ENCODE peak calls at places on chromosomes 6 and 20, in ten cellular contexts. One of them, this sample, is unnamed.
A peak's percentile ranks its signal among the peaks of the same experiment; 100 is the strongest.

GRCh38 chr6:2000962-2001361 is 244.4 kb downstream of the GMDS start:
- DNase-seq in ascending aorta: no peak
- DNase-seq in cardiac fibroblast: no peak
- DNase-seq in GM12865: no peak
- DNase-seq in psoas muscle: no peak
- DNase-seq in endodermal cell: no peak
- DNase-seq in CD4-positive, alpha-beta T cell: no peak
- DNase-seq in tibial nerve: no peak
- DNase-seq in HepG2: no peak
- DNase-seq in tibial artery: no peak
- DNase-seq in this sample: no peak

GRCh38 chr20:51760905-51761544 is 7.2 kb downstream of the ATP9A start:
- DNase-seq in ascending aorta: no peak
- DNase-seq in cardiac fibroblast: peak; percentile 39
- DNase-seq in GM12865: peak; percentile 26
- DNase-seq in psoas muscle: no peak
- DNase-seq in endodermal cell: peak; percentile 58
- DNase-seq in CD4-positive, alpha-beta T cell: no peak
- DNase-seq in tibial nerve: no peak
- DNase-seq in HepG2: peak; percentile 100
- DNase-seq in tibial artery: no peak
- DNase-seq in this sample: no peak

GRCh38 chr20:23114018-23114417 is 27.9 kb upstream of the CD93 start:
- DNase-seq in ascending aorta: no peak
- DNase-seq in cardiac fibroblast: no peak
- DNase-seq in GM12865: no peak
- DNase-seq in psoas muscle: no peak
- DNase-seq in endodermal cell: no peak
- DNase-seq in CD4-positive, alpha-beta T cell: no peak
- DNase-seq in tibial nerve: no peak
- DNase-seq in HepG2: no peak
- DNase-seq in tibial artery: no peak
- DNase-seq in this sample: no peak

GRCh38 chr6:20868397-20869185 is 334.3 kb downstream of the CDKAL1 start:
- DNase-seq in ascending aorta: no peak
- DNase-seq in cardiac fibroblast: no peak
- DNase-seq in GM12865: no peak
- DNase-seq in psoas muscle: no peak
- DNase-seq in endodermal cell: peak; percentile 80
- DNase-seq in CD4-positive, alpha-beta T cell: no peak
- DNase-seq in tibial nerve: no peak
- DNase-seq in HepG2: no peak
- DNase-seq in tibial artery: no peak
- DNase-seq in this sample: no peak

GRCh38 chr6:155778336-155778735 is 322.7 kb upstream of the NOX3 start:
- DNase-seq in ascending aorta: no peak
- DNase-seq in cardiac fibroblast: no peak
- DNase-seq in GM12865: no peak
- DNase-seq in psoas muscle: no peak
- DNase-seq in endodermal cell: no peak
- DNase-seq in CD4-positive, alpha-beta T cell: no peak
- DNase-seq in tibial nerve: no peak
- DNase-seq in HepG2: no peak
- DNase-seq in tibial artery: no peak
- DNase-seq in this sample: no peak

GRCh38 chr6:47465117-47465516 is 12.5 kb upstream of the CD2AP start:
- DNase-seq in ascending aorta: no peak
- DNase-seq in cardiac fibroblast: no peak
- DNase-seq in GM12865: no peak
- DNase-seq in psoas muscle: no peak
- DNase-seq in endodermal cell: no peak
- DNase-seq in CD4-positive, alpha-beta T cell: no peak
- DNase-seq in tibial nerve: no peak
- DNase-seq in HepG2: no peak
- DNase-seq in tibial artery: no peak
- DNase-seq in this sample: no peak

GRCh38 chr6:80182291-80182690 is 75.8 kb downstream of the BCKDHB start:
- DNase-seq in ascending aorta: no peak
- DNase-seq in cardiac fibroblast: peak; percentile 55
- DNase-seq in GM12865: no peak
- DNase-seq in psoas muscle: no peak
- DNase-seq in endodermal cell: no peak
- DNase-seq in CD4-positive, alpha-beta T cell: no peak
- DNase-seq in tibial nerve: no peak
- DNase-seq in HepG2: no peak
- DNase-seq in tibial artery: no peak
- DNase-seq in this sample: no peak

GRCh38 chr20:61117725-61118124 is 134.3 kb upstream of the CDH4 start:
- DNase-seq in ascending aorta: no peak
- DNase-seq in cardiac fibroblast: peak; percentile 68
- DNase-seq in GM12865: no peak
- DNase-seq in psoas muscle: no peak
- DNase-seq in endodermal cell: no peak
- DNase-seq in CD4-positive, alpha-beta T cell: no peak
- DNase-seq in tibial nerve: no peak
- DNase-seq in HepG2: no peak
- DNase-seq in tibial artery: no peak
- DNase-seq in this sample: no peak

GRCh38 chr6:35320031-35320410 is 22.3 kb upstream of the PPARD start:
- DNase-seq in ascending aorta: no peak
- DNase-seq in cardiac fibroblast: no peak
- DNase-seq in GM12865: no peak
- DNase-seq in psoas muscle: no peak
- DNase-seq in endodermal cell: no peak
- DNase-seq in CD4-positive, alpha-beta T cell: no peak
- DNase-seq in tibial nerve: no peak
- DNase-seq in HepG2: no peak
- DNase-seq in tibial artery: no peak
- DNase-seq in this sample: no peak

GRCh38 chr6:35317483-35318199 is 20.0 kb downstream of the DEF6 start:
- DNase-seq in ascending aorta: no peak
- DNase-seq in cardiac fibroblast: no peak
- DNase-seq in GM12865: no peak
- DNase-seq in psoas muscle: no peak
- DNase-seq in endodermal cell: no peak
- DNase-seq in CD4-positive, alpha-beta T cell: no peak
- DNase-seq in tibial nerve: no peak
- DNase-seq in HepG2: no peak
- DNase-seq in tibial artery: no peak
- DNase-seq in this sample: peak; percentile 30

GRCh38 chr6:35319346-35320030 is 21.9 kb downstream of the DEF6 start:
- DNase-seq in ascending aorta: no peak
- DNase-seq in cardiac fibroblast: no peak
- DNase-seq in GM12865: no peak
- DNase-seq in psoas muscle: no peak
- DNase-seq in endodermal cell: peak; percentile 38
- DNase-seq in CD4-positive, alpha-beta T cell: no peak
- DNase-seq in tibial nerve: no peak
- DNase-seq in HepG2: no peak
- DNase-seq in tibial artery: no peak
- DNase-seq in this sample: no peak

GRCh38 chr6:35318845-35319220 is 21.2 kb downstream of the DEF6 start:
- DNase-seq in ascending aorta: no peak
- DNase-seq in cardiac fibroblast: no peak
- DNase-seq in GM12865: no peak
- DNase-seq in psoas muscle: no peak
- DNase-seq in endodermal cell: no peak
- DNase-seq in CD4-positive, alpha-beta T cell: no peak
- DNase-seq in tibial nerve: no peak
- DNase-seq in HepG2: peak; percentile 62
- DNase-seq in tibial artery: no peak
- DNase-seq in this sample: no peak

DNA sequence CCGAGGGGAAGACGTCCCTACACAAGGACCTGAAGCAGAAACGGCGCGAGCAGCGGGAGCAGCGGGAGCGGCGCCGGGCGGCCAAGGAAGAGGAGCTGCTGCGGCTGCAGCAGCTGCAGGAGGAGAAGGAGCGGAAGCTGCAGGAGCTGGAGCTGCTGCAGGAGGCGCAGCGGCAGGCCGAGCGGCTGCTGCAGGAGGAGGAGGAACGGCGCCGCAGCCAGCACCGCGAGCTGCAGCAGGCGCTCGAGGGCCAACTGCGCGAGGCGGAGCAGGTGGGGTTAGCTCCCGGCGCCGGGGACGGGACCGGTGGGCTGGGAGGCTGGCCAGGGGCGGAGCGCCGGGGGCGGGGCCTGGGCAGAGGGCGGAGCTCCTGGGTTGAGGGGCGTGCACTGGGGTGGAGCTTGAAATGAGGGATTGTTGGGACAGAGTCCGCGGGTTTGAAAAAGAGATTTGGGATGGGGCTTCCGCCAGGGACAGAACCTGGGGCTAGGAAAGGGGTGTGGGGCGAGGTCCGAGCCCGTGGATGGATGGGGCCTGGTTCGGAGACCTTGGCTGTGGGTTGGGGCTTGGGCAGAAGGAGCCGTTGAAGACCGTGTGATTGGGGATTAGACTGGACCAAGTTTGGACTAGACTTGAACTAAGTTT is 20.7 kb downstream of the DEF6 start:
- DNase-seq in ascending aorta: peak; percentile 87
- DNase-seq in cardiac fibroblast: peak; percentile 74
- DNase-seq in GM12865: no peak
- DNase-seq in psoas muscle: peak; percentile 91
- DNase-seq in endodermal cell: peak; percentile 99
- DNase-seq in CD4-positive, alpha-beta T cell: no peak
- DNase-seq in tibial nerve: peak; percentile 72
- DNase-seq in HepG2: peak; percentile 86
- DNase-seq in tibial artery: peak; percentile 89
- DNase-seq in this sample: peak; percentile 97
- TF ChIP-seq CTCF in ascending aorta: peak; percentile 12
- TF ChIP-seq CTCF in cardiac fibroblast: peak; percentile 10
- TF ChIP-seq CTCF in GM12865: no peak
- TF ChIP-seq CTCF in psoas muscle: no peak
- TF ChIP-seq CTCF in endodermal cell: no peak
- TF ChIP-seq CTCF in CD4-positive, alpha-beta T cell: no peak
- TF ChIP-seq CTCF in tibial nerve: peak; percentile 20
- TF ChIP-seq CTCF in HepG2: peak; percentile 63
- TF ChIP-seq CTCF in tibial artery: no peak
- TF ChIP-seq CTCF in this sample: no peak

DNA sequence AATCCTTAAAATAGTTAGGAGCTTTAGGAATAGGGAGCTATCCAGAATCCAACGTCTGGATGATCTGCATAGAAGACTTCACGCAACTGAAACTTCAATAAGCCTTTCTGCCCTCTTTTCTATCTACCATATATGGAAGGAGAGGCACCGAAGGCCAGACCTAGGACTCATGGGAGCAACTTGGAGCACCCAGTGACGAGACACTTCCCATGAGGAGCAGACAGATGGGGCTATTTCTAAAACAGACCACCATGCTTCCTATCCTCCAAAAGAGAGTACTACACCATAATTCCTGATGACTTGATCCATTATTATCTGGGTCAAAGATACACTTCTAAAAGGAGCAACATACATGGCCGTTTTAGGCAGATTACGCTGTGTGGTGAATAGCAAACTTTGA is 6.0 kb downstream of the RPP40 start:
- DNase-seq in ascending aorta: no peak
- DNase-seq in cardiac fibroblast: no peak
- DNase-seq in GM12865: no peak
- DNase-seq in psoas muscle: no peak
- DNase-seq in endodermal cell: no peak
- DNase-seq in CD4-positive, alpha-beta T cell: no peak
- DNase-seq in tibial nerve: no peak
- DNase-seq in HepG2: no peak
- DNase-seq in tibial artery: no peak
- DNase-seq in this sample: no peak
- TF ChIP-seq CTCF in ascending aorta: no peak
- TF ChIP-seq CTCF in cardiac fibroblast: no peak
- TF ChIP-seq CTCF in GM12865: no peak
- TF ChIP-seq CTCF in psoas muscle: no peak
- TF ChIP-seq CTCF in endodermal cell: peak; percentile 40
- TF ChIP-seq CTCF in CD4-positive, alpha-beta T cell: no peak
- TF ChIP-seq CTCF in tibial nerve: no peak
- TF ChIP-seq CTCF in HepG2: no peak
- TF ChIP-seq CTCF in tibial artery: no peak
- TF ChIP-seq CTCF in this sample: no peak

DNA sequence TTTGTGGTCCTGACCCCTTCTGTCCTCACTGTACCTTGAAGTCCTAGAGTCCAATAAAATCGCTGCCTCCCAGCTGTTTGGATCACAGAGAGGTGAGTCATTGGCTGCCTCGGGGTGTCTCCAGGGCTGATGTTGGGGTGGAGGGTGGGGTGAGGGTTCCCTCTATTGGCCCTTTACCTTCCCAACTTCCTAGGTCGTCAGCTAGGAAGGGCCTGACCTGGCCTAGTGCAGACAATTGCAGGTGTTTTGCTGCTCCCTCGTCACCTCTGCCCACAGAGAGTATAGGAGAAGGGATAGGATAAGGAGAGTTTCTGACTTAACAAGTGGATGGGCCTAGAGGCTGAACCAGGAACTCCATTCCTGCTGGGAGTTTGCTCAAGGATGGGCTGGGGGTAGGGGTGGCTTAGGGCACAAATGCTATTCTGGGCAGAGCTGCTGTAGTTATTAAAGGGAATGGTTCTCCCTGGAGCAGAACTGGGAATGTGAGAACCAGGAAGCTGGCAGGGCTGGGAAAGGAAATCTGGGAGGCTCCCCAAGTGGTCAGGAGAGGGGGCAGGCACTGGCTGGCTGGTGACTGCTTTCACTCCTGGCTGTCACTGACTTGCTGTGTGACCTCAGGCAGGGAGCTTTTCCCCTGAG is 1.4 kb downstream of the TP53INP2 start:
- DNase-seq in ascending aorta: no peak
- DNase-seq in cardiac fibroblast: peak; percentile 52
- DNase-seq in GM12865: no peak
- DNase-seq in psoas muscle: no peak
- DNase-seq in endodermal cell: peak; percentile 62
- DNase-seq in CD4-positive, alpha-beta T cell: no peak
- DNase-seq in tibial nerve: no peak
- DNase-seq in HepG2: peak; percentile 73
- DNase-seq in tibial artery: peak; percentile 68
- DNase-seq in this sample: no peak
- TF ChIP-seq CTCF in ascending aorta: no peak
- TF ChIP-seq CTCF in cardiac fibroblast: peak; percentile 8
- TF ChIP-seq CTCF in GM12865: peak; percentile 15
- TF ChIP-seq CTCF in psoas muscle: no peak
- TF ChIP-seq CTCF in endodermal cell: peak; percentile 45
- TF ChIP-seq CTCF in CD4-positive, alpha-beta T cell: no peak
- TF ChIP-seq CTCF in tibial nerve: no peak
- TF ChIP-seq CTCF in HepG2: peak; percentile 70
- TF ChIP-seq CTCF in tibial artery: no peak
- TF ChIP-seq CTCF in this sample: peak; percentile 39

DNA sequence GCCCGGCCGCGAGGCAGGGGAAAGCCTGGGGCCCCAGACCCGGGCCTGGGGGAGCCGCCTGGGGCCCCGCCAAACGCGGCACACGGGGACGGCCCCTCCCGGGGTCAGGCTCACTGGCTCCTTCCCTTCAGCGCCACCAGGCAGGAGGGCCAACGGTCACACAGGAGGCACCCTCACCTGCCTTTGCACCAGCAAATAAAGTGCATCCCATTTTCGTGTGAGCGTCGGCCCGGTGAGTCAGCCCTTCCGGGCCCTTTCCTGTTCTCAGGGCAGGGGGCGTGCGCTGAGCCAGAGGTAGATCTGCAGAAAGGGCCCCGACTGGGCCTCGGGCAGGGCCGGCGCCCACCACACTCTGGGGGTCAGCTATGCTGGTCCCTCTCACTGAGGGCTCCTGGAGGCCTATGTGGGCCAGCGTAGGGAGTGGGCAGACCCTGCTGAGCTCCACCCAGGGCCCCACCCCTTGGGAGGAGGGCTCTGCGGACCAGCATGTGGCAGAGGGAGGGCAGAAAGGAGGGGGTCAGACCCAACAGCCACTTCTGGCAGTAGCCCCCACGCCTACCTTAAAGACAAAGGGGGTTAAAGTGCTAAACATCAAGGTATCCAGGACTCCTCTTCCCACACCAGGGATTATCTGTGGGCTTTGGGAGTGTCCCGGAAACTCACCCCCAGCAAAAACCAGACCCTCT is 931 bp upstream of the UCKL1 start:
- DNase-seq in ascending aorta: no peak
- DNase-seq in cardiac fibroblast: peak; percentile 59
- DNase-seq in GM12865: peak; percentile 71
- DNase-seq in psoas muscle: peak; percentile 82
- DNase-seq in endodermal cell: peak; percentile 93
- DNase-seq in CD4-positive, alpha-beta T cell: peak; percentile 66
- DNase-seq in tibial nerve: no peak
- DNase-seq in HepG2: peak; percentile 85
- DNase-seq in tibial artery: peak; percentile 88
- DNase-seq in this sample: peak; percentile 45
- TF ChIP-seq CTCF in ascending aorta: peak; percentile 32
- TF ChIP-seq CTCF in cardiac fibroblast: peak; percentile 22
- TF ChIP-seq CTCF in GM12865: no peak
- TF ChIP-seq CTCF in psoas muscle: peak; percentile 13
- TF ChIP-seq CTCF in endodermal cell: peak; percentile 55
- TF ChIP-seq CTCF in CD4-positive, alpha-beta T cell: no peak
- TF ChIP-seq CTCF in tibial nerve: no peak
- TF ChIP-seq CTCF in HepG2: peak; percentile 55
- TF ChIP-seq CTCF in tibial artery: peak; percentile 26
- TF ChIP-seq CTCF in this sample: no peak